ENCODE peak calls at places on chromosomes 4 and X, in eight cellular contexts. D is cardiac muscle cell, L is lower lobe of right lung, I is Peyer's patch, Y is psoas muscle, S is H9, E is stomach, K is tibial nerve. M is an unnamed sample.

GRCh38 chr4:4559596-4559995 is 17.7 kb upstream of the STX18 start:
- DNase-seq in Y (no peak), L (no peak), D (no peak), K (no peak), E (no peak), I (no peak), S (no peak), M (no peak)

GRCh38 chr4:20017035-20017434 is 234.7 kb upstream of the SLIT2 start:
- DNase-seq in I (no peak), K (no peak), L (no peak), D (peak), Y (no peak), S (no peak), E (no peak), M (no peak)

GRCh38 chrX:129600981-129601424 is 53.8 kb downstream of the APLN start:
- DNase-seq in Y (no peak), I (no peak), D (peak), E (no peak), S (no peak), K (peak), L (no peak), M (no peak)

GRCh38 chr4:87543835-87544461 is 14.8 kb upstream of the SPARCL1 start:
- DNase-seq in L (no peak), E (no peak), I (no peak), D (peak), K (no peak), Y (no peak), S (no peak), M (no peak)

GRCh38 chr4:2259541-2260267 is 2.2 kb downstream of the MXD4 start:
- DNase-seq in I (no peak), S (no peak), K (peak), E (peak), Y (peak), L (peak), D (no peak), M (peak)

GRCh38 chrX:152024710-152025109 is 50.2 kb upstream of the GABRE start:
- DNase-seq in E (no peak), S (no peak), D (no peak), K (no peak), I (no peak), L (no peak), Y (no peak), M (no peak)

GRCh38 chrX:109590176-109590575 is 34.8 kb downstream of the KCNE5 start:
- DNase-seq in K (no peak), I (no peak), D (no peak), E (no peak), L (no peak), Y (no peak), S (no peak), M (no peak)

GRCh38 chrX:148310402-148311200 is 189.8 kb upstream of the AFF2 start:
- DNase-seq in S (no peak), D (no peak), K (no peak), E (no peak), I (peak), Y (no peak), L (no peak), M (no peak)

GRCh38 chr4:74098628-74098995 is 383 bp downstream of the CXCL2 start:
- DNase-seq in S (peak), Y (peak), E (no peak), L (peak), I (no peak), K (no peak), D (peak), M (no peak)
- H3K27ac ChIP-seq in S (no peak), Y (peak), E (peak), L (peak), I (peak), K (peak), D (no peak), M (peak)

DNA sequence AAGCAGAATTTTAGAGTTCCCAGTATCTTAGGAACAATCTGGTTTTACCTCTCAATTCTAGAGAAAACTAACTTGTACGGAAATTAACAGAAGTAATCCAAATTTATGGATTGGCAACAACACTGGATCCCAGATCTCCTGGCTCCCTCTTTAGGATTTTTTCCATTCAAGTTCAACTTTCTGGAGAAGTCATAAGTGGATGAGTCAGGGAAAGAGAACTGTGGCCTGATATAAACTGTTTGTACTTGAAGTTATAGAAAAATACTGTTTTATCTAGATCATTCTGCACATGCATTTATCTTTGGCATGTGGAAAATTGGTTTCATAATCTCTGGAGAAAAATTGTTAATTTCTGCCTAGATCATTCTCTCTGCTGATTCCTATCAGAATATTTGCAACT is 380.4 kb downstream of the PCDH7 start:
- DNase-seq in E (no peak), Y (no peak), L (no peak), D (no peak), K (no peak), I (no peak), S (no peak), M (no peak)
- TF ChIP-seq CTCF in E (no peak), Y (no peak), L (no peak), D (no peak), K (no peak), I (no peak), S (no peak), M (no peak)

DNA sequence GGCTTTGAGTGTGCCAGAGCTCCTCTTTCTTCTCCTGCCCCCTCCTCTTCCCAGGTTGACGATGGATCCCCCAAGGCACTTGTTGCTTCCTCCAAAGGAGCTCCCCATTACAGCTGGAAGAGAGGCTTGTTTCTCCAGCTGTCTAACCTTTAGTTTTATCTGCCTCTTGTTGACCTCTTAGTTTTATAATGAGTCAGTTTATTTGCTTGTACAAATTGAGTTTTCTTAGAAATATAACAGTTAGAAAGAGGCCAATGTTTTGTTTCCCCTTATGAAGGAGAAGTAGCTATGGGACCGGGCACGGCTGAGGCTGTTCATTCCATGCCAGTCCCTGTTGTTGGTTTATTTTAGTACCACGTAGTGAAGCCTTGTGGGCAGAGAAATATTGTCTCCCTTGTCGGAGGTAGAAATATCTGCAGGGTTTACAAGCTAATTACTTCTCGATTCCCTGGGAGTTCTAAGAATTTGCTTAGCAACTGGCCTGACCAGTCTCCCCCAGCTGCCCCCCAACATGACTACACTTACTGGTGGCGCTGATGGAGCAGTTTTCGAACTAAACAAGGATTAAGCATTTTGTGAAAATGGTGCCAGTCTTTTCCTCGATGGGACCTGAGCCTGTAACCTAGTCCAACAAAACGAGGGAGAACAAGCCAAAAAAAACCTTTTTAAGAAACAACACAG is 158.4 kb downstream of the SPRY1 start:
- DNase-seq in D (peak), L (no peak), S (no peak), K (no peak), I (no peak), E (no peak), Y (no peak), M (no peak)
- H3K27ac ChIP-seq in D (peak), L (peak), S (no peak), K (peak), I (no peak), E (peak), Y (peak), M (peak)

GRCh38 chr4:112519689-112520597 is 4.0 kb upstream of the NEUROG2 start:
- DNase-seq in I (no peak), S (peak), L (no peak), D (no peak), E (no peak), Y (no peak), K (no peak), M (no peak)
- TF ChIP-seq CTCF in I (no peak), S (peak), L (no peak), D (no peak), E (no peak), Y (no peak), K (no peak), M (no peak)